ENCODE peak calls at places on chromosomes 7 and 10, in eight cellular contexts. One of them, this sample, is unnamed.

GRCh38 chr7:136150311-136150710 is 173.2 kb upstream of the MTPN start:
- DNase-seq in AG09309: no peak
- DNase-seq in activated naive CD8-positive, alpha-beta T cell treated with anti-CD3 and anti-CD28 coated beads, Interleukin-2, amount 50 U/mL, for 16 hours: no peak
- DNase-seq in CD4-positive, alpha-beta T cell: no peak
- DNase-seq in NCI-H460: no peak
- DNase-seq in PC-9: no peak
- DNase-seq in dermis microvascular lymphatic vessel endothelial cell: no peak
- DNase-seq in activated CD8-positive, alpha-beta memory T cell treated with anti-CD3 and anti-CD28 coated beads, Interleukin-2, amount 50 U/mL, for 48 hours: no peak
- DNase-seq in this sample: no peak

GRCh38 chr10:86950349-86950748 is 7.1 kb downstream of the MMRN2 start:
- DNase-seq in CD4-positive, alpha-beta T cell: no peak
- DNase-seq in activated naive CD8-positive, alpha-beta T cell treated with anti-CD3 and anti-CD28 coated beads, Interleukin-2, amount 50 U/mL, for 16 hours: no peak
- DNase-seq in NCI-H460: no peak
- DNase-seq in activated CD8-positive, alpha-beta memory T cell treated with anti-CD3 and anti-CD28 coated beads, Interleukin-2, amount 50 U/mL, for 48 hours: no peak
- DNase-seq in PC-9: no peak
- DNase-seq in AG09309: no peak
- DNase-seq in dermis microvascular lymphatic vessel endothelial cell: no peak
- DNase-seq in this sample: no peak

GRCh38 chr10:131834152-131834810 is 66.5 kb upstream of the PPP2R2D start:
- DNase-seq in CD4-positive, alpha-beta T cell: no peak
- DNase-seq in activated naive CD8-positive, alpha-beta T cell treated with anti-CD3 and anti-CD28 coated beads, Interleukin-2, amount 50 U/mL, for 16 hours: no peak
- DNase-seq in PC-9: no peak
- DNase-seq in AG09309: no peak
- DNase-seq in NCI-H460: no peak
- DNase-seq in activated CD8-positive, alpha-beta memory T cell treated with anti-CD3 and anti-CD28 coated beads, Interleukin-2, amount 50 U/mL, for 48 hours: no peak
- DNase-seq in dermis microvascular lymphatic vessel endothelial cell: no peak
- DNase-seq in this sample: no peak

GRCh38 chr7:141676618-141677017 is 25.3 kb downstream of the DENND11 start:
- DNase-seq in activated CD8-positive, alpha-beta memory T cell treated with anti-CD3 and anti-CD28 coated beads, Interleukin-2, amount 50 U/mL, for 48 hours: no peak
- DNase-seq in dermis microvascular lymphatic vessel endothelial cell: no peak
- DNase-seq in activated naive CD8-positive, alpha-beta T cell treated with anti-CD3 and anti-CD28 coated beads, Interleukin-2, amount 50 U/mL, for 16 hours: no peak
- DNase-seq in CD4-positive, alpha-beta T cell: no peak
- DNase-seq in AG09309: no peak
- DNase-seq in NCI-H460: no peak
- DNase-seq in PC-9: peak
- DNase-seq in this sample: no peak

GRCh38 chr7:114787556-114787955 is 134.3 kb upstream of the MDFIC start:
- DNase-seq in AG09309: no peak
- DNase-seq in NCI-H460: no peak
- DNase-seq in activated naive CD8-positive, alpha-beta T cell treated with anti-CD3 and anti-CD28 coated beads, Interleukin-2, amount 50 U/mL, for 16 hours: no peak
- DNase-seq in PC-9: no peak
- DNase-seq in activated CD8-positive, alpha-beta memory T cell treated with anti-CD3 and anti-CD28 coated beads, Interleukin-2, amount 50 U/mL, for 48 hours: no peak
- DNase-seq in CD4-positive, alpha-beta T cell: no peak
- DNase-seq in dermis microvascular lymphatic vessel endothelial cell: no peak
- DNase-seq in this sample: no peak

GRCh38 chr10:110410329-110411046 is 87.2 kb upstream of the DUSP5 start:
- DNase-seq in activated CD8-positive, alpha-beta memory T cell treated with anti-CD3 and anti-CD28 coated beads, Interleukin-2, amount 50 U/mL, for 48 hours: no peak
- DNase-seq in NCI-H460: peak
- DNase-seq in activated naive CD8-positive, alpha-beta T cell treated with anti-CD3 and anti-CD28 coated beads, Interleukin-2, amount 50 U/mL, for 16 hours: no peak
- DNase-seq in PC-9: peak
- DNase-seq in AG09309: peak
- DNase-seq in CD4-positive, alpha-beta T cell: no peak
- DNase-seq in dermis microvascular lymphatic vessel endothelial cell: peak
- DNase-seq in this sample: no peak

GRCh38 chr10:90855126-90855525 is 2.7 kb downstream of the HTR7 start:
- DNase-seq in dermis microvascular lymphatic vessel endothelial cell: no peak
- DNase-seq in PC-9: no peak
- DNase-seq in CD4-positive, alpha-beta T cell: no peak
- DNase-seq in activated naive CD8-positive, alpha-beta T cell treated with anti-CD3 and anti-CD28 coated beads, Interleukin-2, amount 50 U/mL, for 16 hours: no peak
- DNase-seq in AG09309: no peak
- DNase-seq in NCI-H460: no peak
- DNase-seq in activated CD8-positive, alpha-beta memory T cell treated with anti-CD3 and anti-CD28 coated beads, Interleukin-2, amount 50 U/mL, for 48 hours: no peak
- DNase-seq in this sample: no peak

GRCh38 chr7:81845628-81846259 is 75.9 kb upstream of the HGF start:
- DNase-seq in AG09309: no peak
- DNase-seq in activated naive CD8-positive, alpha-beta T cell treated with anti-CD3 and anti-CD28 coated beads, Interleukin-2, amount 50 U/mL, for 16 hours: no peak
- DNase-seq in CD4-positive, alpha-beta T cell: no peak
- DNase-seq in NCI-H460: no peak
- DNase-seq in activated CD8-positive, alpha-beta memory T cell treated with anti-CD3 and anti-CD28 coated beads, Interleukin-2, amount 50 U/mL, for 48 hours: no peak
- DNase-seq in dermis microvascular lymphatic vessel endothelial cell: no peak
- DNase-seq in PC-9: no peak
- DNase-seq in this sample: no peak

GRCh38 chr7:78284945-78285344 is 486.4 kb downstream of the PHTF2 start:
- DNase-seq in activated CD8-positive, alpha-beta memory T cell treated with anti-CD3 and anti-CD28 coated beads, Interleukin-2, amount 50 U/mL, for 48 hours: no peak
- DNase-seq in AG09309: no peak
- DNase-seq in CD4-positive, alpha-beta T cell: no peak
- DNase-seq in PC-9: no peak
- DNase-seq in NCI-H460: no peak
- DNase-seq in activated naive CD8-positive, alpha-beta T cell treated with anti-CD3 and anti-CD28 coated beads, Interleukin-2, amount 50 U/mL, for 16 hours: no peak
- DNase-seq in dermis microvascular lymphatic vessel endothelial cell: no peak
- DNase-seq in this sample: no peak

GRCh38 chr7:98174334-98175259 is 36.6 kb upstream of the BHLHA15 start:
- DNase-seq in dermis microvascular lymphatic vessel endothelial cell: no peak
- DNase-seq in activated CD8-positive, alpha-beta memory T cell treated with anti-CD3 and anti-CD28 coated beads, Interleukin-2, amount 50 U/mL, for 48 hours: no peak
- DNase-seq in activated naive CD8-positive, alpha-beta T cell treated with anti-CD3 and anti-CD28 coated beads, Interleukin-2, amount 50 U/mL, for 16 hours: no peak
- DNase-seq in CD4-positive, alpha-beta T cell: no peak
- DNase-seq in PC-9: no peak
- DNase-seq in NCI-H460: no peak
- DNase-seq in AG09309: no peak
- DNase-seq in this sample: peak

GRCh38 chr10:95447733-95448132 is 113.4 kb downstream of the SORBS1 start:
- DNase-seq in AG09309: no peak
- DNase-seq in CD4-positive, alpha-beta T cell: no peak
- DNase-seq in activated naive CD8-positive, alpha-beta T cell treated with anti-CD3 and anti-CD28 coated beads, Interleukin-2, amount 50 U/mL, for 16 hours: no peak
- DNase-seq in NCI-H460: no peak
- DNase-seq in PC-9: no peak
- DNase-seq in dermis microvascular lymphatic vessel endothelial cell: no peak
- DNase-seq in activated CD8-positive, alpha-beta memory T cell treated with anti-CD3 and anti-CD28 coated beads, Interleukin-2, amount 50 U/mL, for 48 hours: no peak
- DNase-seq in this sample: no peak

GRCh38 chr7:5452937-5453540 is 29.4 kb upstream of the TNRC18 start:
- DNase-seq in PC-9: no peak
- DNase-seq in activated naive CD8-positive, alpha-beta T cell treated with anti-CD3 and anti-CD28 coated beads, Interleukin-2, amount 50 U/mL, for 16 hours: no peak
- DNase-seq in activated CD8-positive, alpha-beta memory T cell treated with anti-CD3 and anti-CD28 coated beads, Interleukin-2, amount 50 U/mL, for 48 hours: no peak
- DNase-seq in NCI-H460: no peak
- DNase-seq in CD4-positive, alpha-beta T cell: no peak
- DNase-seq in dermis microvascular lymphatic vessel endothelial cell: no peak
- DNase-seq in AG09309: no peak
- DNase-seq in this sample: no peak